ENCODE peak calls at places on chromosomes 13 and 19, in ten cellular contexts. L is activated T-helper 1 cell treated with anti-CD3 and anti-CD28 coated beads, Interleukin-2, amount 50 U/mL, for 16 hours; T is fibroblast of mammary gland; S is hypothalamus; J is naive thymus-derived CD8-positive, alpha-beta T cell; R is heart right ventricle; U is NCI-H446 treated with DMSO at 0.1 percent for 48 hours; P is NCI-H187; X is mesendoderm; H is GOT3. B is an unnamed sample.

GRCh38 chr19:37931941-37932655 is 25.1 kb downstream of the SIPA1L3 start:
- DNase-seq in X (peak), U (peak), R (peak), J (no peak), T (peak), S (no peak), H (no peak), P (peak), L (no peak), B (peak)

GRCh38 chr13:24119593-24120508 is 40.7 kb upstream of the SPATA13 start:
- DNase-seq in R (no peak), S (no peak), T (no peak), P (no peak), U (no peak), X (peak), J (no peak), H (no peak), L (no peak), B (no peak)

GRCh38 chr19:46753420-46754155 is 7.3 kb upstream of the STRN4 start:
- DNase-seq in J (peak), H (no peak), R (peak), U (peak), T (peak), L (peak), S (no peak), X (peak), P (no peak), B (peak)

GRCh38 chr19:49818691-49819331 is 722 bp downstream of the MED25 start:
- DNase-seq in J (no peak), H (no peak), X (no peak), S (no peak), L (no peak), P (no peak), T (no peak), U (no peak), R (no peak), B (no peak)

GRCh38 chr13:91347996-91348905 is 764 bp downstream of the MIR17HG start:
- DNase-seq in U (no peak), R (peak), L (peak), H (no peak), S (peak), P (peak), T (no peak), J (peak), X (no peak), B (peak)

GRCh38 chr13:37747071-37747612 is 122.4 kb downstream of the TRPC4 start:
- DNase-seq in P (peak), T (peak), J (no peak), U (no peak), R (no peak), L (no peak), H (no peak), S (no peak), X (no peak), B (no peak)

GRCh38 chr13:112012004-112012704 is 54.8 kb upstream of the SOX1 start:
- DNase-seq in J (no peak), X (peak), R (no peak), U (no peak), P (no peak), L (no peak), H (no peak), T (no peak), S (no peak), B (no peak)

GRCh38 chr13:100630564-100630963 is 42.0 kb upstream of the GGACT start:
- DNase-seq in X (peak), L (no peak), T (no peak), H (no peak), R (no peak), U (no peak), J (no peak), P (no peak), S (peak), B (no peak)

GRCh38 chr13:85638265-85638664 is 161.0 kb downstream of the SLITRK6 start:
- DNase-seq in X (no peak), R (no peak), S (no peak), U (no peak), L (no peak), J (no peak), H (no peak), P (no peak), T (no peak), B (no peak)

GRCh38 chr19:33157906-33158305 is 26.0 kb downstream of the WDR88 start:
- DNase-seq in S (no peak), P (no peak), T (no peak), L (no peak), R (no peak), U (no peak), H (no peak), J (no peak), X (no peak), B (no peak)

GRCh38 chr13:104024416-104025170 is 958.4 kb upstream of the SLC10A2 start:
- DNase-seq in X (no peak), U (no peak), P (no peak), R (no peak), T (peak), J (no peak), H (no peak), S (no peak), L (no peak), B (no peak)

GRCh38 chr19:49073514-49074378 is 1.2 kb upstream of the KCNA7 start:
- DNase-seq in S (no peak), X (peak), L (no peak), U (peak), P (no peak), R (no peak), H (no peak), J (no peak), T (peak), B (no peak)

GRCh38 chr13:43983373-43983772 is 103.7 kb downstream of the LACC1 start:
- DNase-seq in L (no peak), U (no peak), R (no peak), S (no peak), X (no peak), P (no peak), H (no peak), T (no peak), J (no peak), B (no peak)

GRCh38 chr13:113786262-113786841 is 27.3 kb downstream of the TMEM255B start:
- DNase-seq in U (no peak), J (no peak), P (no peak), X (no peak), H (no peak), T (peak), S (no peak), L (no peak), R (no peak), B (no peak)

GRCh38 chr19:13748169-13748884 is 16.0 kb upstream of the MRI1 start:
- DNase-seq in T (peak), S (no peak), U (no peak), L (no peak), R (no peak), J (no peak), H (no peak), X (peak), P (no peak), B (no peak)

GRCh38 chr13:73661687-73662425 is 472.3 kb downstream of the KLF12 start:
- DNase-seq in T (no peak), U (no peak), P (no peak), R (no peak), L (no peak), X (no peak), S (no peak), H (no peak), J (no peak), B (no peak)

GRCh38 chr13:65461590-65461989 is 1768.5 kb downstream of the PCDH9 start:
- DNase-seq in J (no peak), T (peak), X (peak), P (no peak), H (no peak), U (no peak), L (no peak), S (no peak), R (no peak), B (no peak)

GRCh38 chr13:35388979-35389378 is 87.5 kb downstream of the MAB21L1 start:
- DNase-seq in X (peak), J (no peak), R (peak), P (no peak), T (peak), S (no peak), H (no peak), U (no peak), L (no peak), B (no peak)

GRCh38 chr13:40664100-40665060 is 2.1 kb downstream of the FOXO1 start:
- DNase-seq in H (no peak), T (no peak), L (peak), R (peak), S (peak), X (peak), J (peak), U (peak), P (no peak), B (peak)

GRCh38 chr19:40224342-40225148 is 1.9 kb downstream of the CCNP start:
- DNase-seq in X (no peak), S (no peak), T (no peak), L (no peak), J (no peak), U (no peak), H (no peak), R (no peak), P (peak), B (no peak)

GRCh38 chr13:40026174-40026585 is 370.7 kb downstream of the COG6 start:
- DNase-seq in R (no peak), U (no peak), T (peak), P (no peak), X (no peak), J (no peak), L (peak), S (no peak), H (no peak), B (no peak)

GRCh38 chr19:35590875-35591274 is 4.9 kb downstream of the PMIS2 start:
- DNase-seq in J (no peak), S (no peak), X (no peak), T (no peak), L (no peak), P (no peak), U (no peak), H (no peak), R (no peak), B (no peak)

GRCh38 chr19:10871711-10872550 is 578 bp downstream of the CARM1 start:
- DNase-seq in P (no peak), X (no peak), J (peak), L (no peak), U (no peak), R (peak), T (no peak), H (no peak), S (no peak), B (peak)

B was measured in germinal center.